ENCODE peak calls at places on chromosomes 11 and 22, in six cellular contexts. S is fibroblast of pulmonary artery, C is fibroblast of mammary gland, I is heart right ventricle, G is endothelial cell, T is AG09309. E is an unnamed sample.

GRCh38 chr11:102581091-102581490 is 44.0 kb downstream of the MMP20 start:
- DNase-seq in S (no peak), C (no peak), I (no peak), G (no peak), T (no peak), E (no peak)

GRCh38 chr22:34976886-34977285 is 89.1 kb upstream of the ISX start:
- DNase-seq in S (no peak), C (no peak), I (no peak), G (no peak), T (no peak), E (no peak)

GRCh38 chr22:29328566-29329500 is 13.3 kb upstream of the RASL10A start:
- DNase-seq in S (no peak), C (no peak), I (no peak), G (no peak), T (no peak), E (no peak)

GRCh38 chr22:17767236-17768065 is 6.8 kb downstream of the BID start:
- DNase-seq in S (no peak), C (no peak), I (no peak), G (no peak), T (no peak), E (no peak)

GRCh38 chr11:10050561-10050960 is 243.5 kb downstream of the SBF2 start:
- DNase-seq in S (peak), C (peak), I (no peak), G (no peak), T (no peak), E (no peak)

GRCh38 chr11:110712643-110713468 is 619 bp upstream of the ARHGAP20 start:
- DNase-seq in S (peak), C (peak), I (no peak), G (peak), T (no peak), E (peak)

GRCh38 chr11:128711136-128711535 is 17.3 kb downstream of the FLI1 start:
- DNase-seq in S (peak), C (peak), I (no peak), G (no peak), T (no peak), E (no peak)

GRCh38 chr11:1874406-1875092 is 17.1 kb downstream of the PRR33 start:
- DNase-seq in S (no peak), C (no peak), I (peak), G (no peak), T (no peak), E (no peak)

GRCh38 chr11:85827768-85828639 is 17.1 kb upstream of the SYTL2 start:
- DNase-seq in S (peak), C (peak), I (no peak), G (no peak), T (peak), E (no peak)

GRCh38 chr11:34570584-34570983 is 50.3 kb upstream of the EHF start:
- DNase-seq in S (no peak), C (peak), I (no peak), G (no peak), T (no peak), E (no peak)

GRCh38 chr22:25896098-25896497 is 154.1 kb downstream of the MYO18B start:
- DNase-seq in S (no peak), C (no peak), I (no peak), G (no peak), T (no peak), E (no peak)

GRCh38 chr11:100936781-100937180 is 192.8 kb downstream of the PGR start:
- DNase-seq in S (no peak), C (no peak), I (no peak), G (no peak), T (no peak), E (no peak)

GRCh38 chr11:126348806-126349582 is 6.5 kb upstream of the ST3GAL4 start:
- DNase-seq in S (peak), C (peak), I (peak), G (no peak), T (no peak), E (no peak)

GRCh38 chr22:30931541-30932300 is 36.9 kb downstream of the MORC2 start:
- DNase-seq in S (no peak), C (no peak), I (no peak), G (no peak), T (no peak), E (no peak)

GRCh38 chr11:67381244-67381972 is 8.0 kb upstream of the CLCF1 start:
- DNase-seq in S (no peak), C (no peak), I (no peak), G (no peak), T (no peak), E (no peak)
- TF ChIP-seq CTCF in S (no peak), C (no peak), I (no peak), G (no peak), T (no peak), E (no peak)

GRCh38 chr22:32837803-32838202 is 36.3 kb downstream of the TIMP3 start:
- DNase-seq in S (no peak), C (no peak), I (no peak), G (no peak), T (no peak), E (no peak)

GRCh38 chr22:32839776-32840571 is 38.5 kb downstream of the TIMP3 start:
- DNase-seq in S (peak), C (no peak), I (no peak), G (peak), T (peak), E (peak)

GRCh38 chr22:32831571-32831970 is 30.1 kb downstream of the TIMP3 start:
- DNase-seq in S (no peak), C (no peak), I (no peak), G (no peak), T (no peak), E (no peak)

GRCh38 chr22:32837142-32837541 is 35.6 kb downstream of the TIMP3 start:
- DNase-seq in S (no peak), C (no peak), I (no peak), G (no peak), T (no peak), E (no peak)

DNA sequence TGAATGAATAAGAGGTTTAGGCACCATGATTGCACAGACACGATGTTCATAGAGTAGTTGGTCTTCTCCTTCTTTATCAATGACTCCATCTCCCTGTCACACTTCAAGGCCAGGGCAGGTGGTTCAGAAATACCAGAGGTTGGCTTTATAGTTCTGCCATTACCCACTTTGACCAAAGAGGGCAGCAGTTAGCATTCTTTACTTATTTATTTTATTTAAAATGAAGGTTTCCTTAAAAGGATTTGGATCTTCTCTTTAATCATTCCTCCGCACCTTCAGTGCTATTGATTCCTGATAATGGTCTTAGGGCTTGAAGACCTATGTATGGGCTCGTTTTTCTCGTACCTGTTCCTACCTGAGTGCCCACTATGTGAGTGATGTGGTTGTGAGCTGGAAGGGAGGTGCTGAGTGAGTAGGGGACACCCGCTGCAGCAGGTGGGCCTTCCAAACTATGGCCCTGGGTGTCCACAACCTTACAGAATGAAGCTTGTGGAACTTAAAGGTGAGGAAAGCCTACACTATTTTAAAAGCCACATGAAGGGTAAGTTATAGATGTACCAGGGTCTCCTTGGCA is 34.9 kb downstream of the TIMP3 start:
- DNase-seq in S (peak), C (peak), I (no peak), G (no peak), T (no peak), E (no peak)
- TF ChIP-seq CTCF in S (peak), C (peak), I (peak), G (peak), T (peak), E (peak)

GRCh38 chr11:95138448-95138847 is 48.8 kb downstream of the ENDOD1 start:
- DNase-seq in S (no peak), C (peak), I (no peak), G (no peak), T (no peak), E (no peak)
- TF ChIP-seq CTCF in S (peak), C (peak), I (no peak), G (no peak), T (no peak), E (no peak)

GRCh38 chr11:78635814-78636506 is 61.3 kb upstream of the NARS2 start:
- DNase-seq in S (no peak), C (no peak), I (no peak), G (no peak), T (no peak), E (no peak)

GRCh38 chr11:78633516-78634310 is 59.0 kb upstream of the NARS2 start:
- DNase-seq in S (no peak), C (no peak), I (no peak), G (no peak), T (no peak), E (no peak)

GRCh38 chr11:78630155-78630554 is 55.5 kb upstream of the NARS2 start:
- DNase-seq in S (no peak), C (no peak), I (no peak), G (no peak), T (no peak), E (no peak)

GRCh38 chr11:78630561-78631303 is 56.1 kb upstream of the NARS2 start:
- DNase-seq in S (no peak), C (no peak), I (no peak), G (no peak), T (no peak), E (no peak)
- TF ChIP-seq CTCF in S (no peak), C (peak), I (no peak), G (no peak), T (no peak), E (no peak)

DNA sequence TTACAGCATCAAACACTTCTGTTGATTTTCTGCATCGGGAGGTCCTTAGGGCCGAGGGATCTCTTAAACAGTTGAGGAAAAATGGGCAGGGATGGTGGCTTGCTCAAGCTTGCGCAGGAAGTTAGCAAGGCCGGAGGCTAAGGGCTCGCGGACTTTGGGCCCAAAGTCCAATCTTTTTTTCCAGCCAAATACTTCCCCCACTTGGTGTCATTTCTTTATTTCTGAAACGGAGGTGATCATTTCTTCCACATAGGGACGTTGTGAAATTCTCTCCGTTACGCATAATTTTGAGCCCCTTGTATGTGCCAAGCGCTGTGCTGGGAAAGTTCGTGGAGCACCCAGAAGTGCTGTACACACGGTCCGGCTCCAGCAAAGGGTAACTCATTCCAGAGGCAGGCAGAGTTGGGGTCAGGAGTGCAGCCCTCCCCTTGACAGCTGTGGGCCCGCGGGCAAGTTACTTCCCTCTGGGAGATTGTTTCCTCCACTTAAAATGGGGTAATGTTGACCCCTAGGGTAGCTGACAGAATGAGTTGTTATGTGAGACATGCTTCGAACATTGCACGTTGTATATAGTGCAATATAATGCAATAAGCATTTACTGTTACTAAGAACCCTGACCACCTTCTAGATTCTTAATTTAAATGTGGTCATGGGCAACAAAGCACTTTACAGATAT is 837 bp downstream of the MIEF1 start:
- DNase-seq in S (no peak), C (peak), I (no peak), G (no peak), T (no peak), E (no peak)
- TF ChIP-seq CTCF in S (no peak), C (no peak), I (no peak), G (no peak), T (no peak), E (no peak)

E was measured in mesothelial cell of epicardium.